ENCODE peak calls at places on chromosomes 13 and 19, in nine cellular contexts. One of them, this sample, is unnamed.

GRCh38 chr13:111393221-111393790 is 72.9 kb downstream of the TEX29 start:
- DNase-seq in mucosa of descending colon: no peak
- DNase-seq in right lobe of liver: no peak
- DNase-seq in endodermal cell: peak; percentile 17
- DNase-seq in fibroblast of lung: no peak
- DNase-seq in breast epithelium: peak; percentile 9
- DNase-seq in left lung: no peak
- DNase-seq in heart right ventricle: no peak
- DNase-seq in cardiac muscle cell: no peak
- DNase-seq in this sample: no peak

GRCh38 chr19:48415395-48415794 is 21.9 kb downstream of the GRIN2D start:
- DNase-seq in mucosa of descending colon: peak; percentile 91
- DNase-seq in right lobe of liver: peak; percentile 80
- DNase-seq in endodermal cell: peak; percentile 99
- DNase-seq in fibroblast of lung: peak; percentile 51
- DNase-seq in breast epithelium: peak; percentile 29
- DNase-seq in left lung: peak; percentile 90
- DNase-seq in heart right ventricle: peak; percentile 76
- DNase-seq in cardiac muscle cell: peak; percentile 66
- DNase-seq in this sample: no peak

GRCh38 chr19:50204811-50205675 is 1.6 kb downstream of the MYH14 start:
- DNase-seq in mucosa of descending colon: peak; percentile 92
- DNase-seq in right lobe of liver: peak; percentile 96
- DNase-seq in endodermal cell: peak; percentile 97
- DNase-seq in fibroblast of lung: no peak
- DNase-seq in breast epithelium: peak; percentile 78
- DNase-seq in left lung: peak; percentile 92
- DNase-seq in heart right ventricle: peak; percentile 46
- DNase-seq in cardiac muscle cell: peak; percentile 52
- DNase-seq in this sample: no peak

GRCh38 chr13:113184568-113185440 is 23.7 kb downstream of the PCID2 start:
- DNase-seq in mucosa of descending colon: no peak
- DNase-seq in right lobe of liver: no peak
- DNase-seq in endodermal cell: no peak
- DNase-seq in fibroblast of lung: no peak
- DNase-seq in breast epithelium: no peak
- DNase-seq in left lung: no peak
- DNase-seq in heart right ventricle: no peak
- DNase-seq in cardiac muscle cell: no peak
- DNase-seq in this sample: no peak

GRCh38 chr13:93740334-93740733 is 513.7 kb downstream of the GPC6 start:
- DNase-seq in mucosa of descending colon: no peak
- DNase-seq in right lobe of liver: no peak
- DNase-seq in endodermal cell: no peak
- DNase-seq in fibroblast of lung: no peak
- DNase-seq in breast epithelium: no peak
- DNase-seq in left lung: no peak
- DNase-seq in heart right ventricle: no peak
- DNase-seq in cardiac muscle cell: no peak
- DNase-seq in this sample: no peak

GRCh38 chr13:99995503-99996176 is 14.1 kb downstream of the ZIC2 start:
- DNase-seq in mucosa of descending colon: no peak
- DNase-seq in right lobe of liver: no peak
- DNase-seq in endodermal cell: peak; percentile 68
- DNase-seq in fibroblast of lung: peak; percentile 52
- DNase-seq in breast epithelium: no peak
- DNase-seq in left lung: no peak
- DNase-seq in heart right ventricle: no peak
- DNase-seq in cardiac muscle cell: no peak
- DNase-seq in this sample: no peak

GRCh38 chr19:12983561-12984142 is 11.6 kb upstream of the NFIX start:
- DNase-seq in mucosa of descending colon: peak; percentile 90
- DNase-seq in right lobe of liver: peak; percentile 84
- DNase-seq in endodermal cell: peak; percentile 93
- DNase-seq in fibroblast of lung: peak; percentile 73
- DNase-seq in breast epithelium: peak; percentile 74
- DNase-seq in left lung: peak; percentile 93
- DNase-seq in heart right ventricle: peak; percentile 70
- DNase-seq in cardiac muscle cell: peak; percentile 75
- DNase-seq in this sample: no peak

GRCh38 chr13:45178349-45179142 is 22.3 kb downstream of the KCTD4 start:
- DNase-seq in mucosa of descending colon: no peak
- DNase-seq in right lobe of liver: no peak
- DNase-seq in endodermal cell: no peak
- DNase-seq in fibroblast of lung: peak; percentile 80
- DNase-seq in breast epithelium: no peak
- DNase-seq in left lung: no peak
- DNase-seq in heart right ventricle: peak; percentile 9
- DNase-seq in cardiac muscle cell: no peak
- DNase-seq in this sample: no peak

GRCh38 chr13:79407349-79407979 is 1.4 kb upstream of the RBM26 start:
- DNase-seq in mucosa of descending colon: no peak
- DNase-seq in right lobe of liver: no peak
- DNase-seq in endodermal cell: no peak
- DNase-seq in fibroblast of lung: no peak
- DNase-seq in breast epithelium: no peak
- DNase-seq in left lung: no peak
- DNase-seq in heart right ventricle: no peak
- DNase-seq in cardiac muscle cell: no peak
- DNase-seq in this sample: no peak

GRCh38 chr13:80630685-80631121 is 289.8 kb upstream of the SPRY2 start:
- DNase-seq in mucosa of descending colon: no peak
- DNase-seq in right lobe of liver: no peak
- DNase-seq in endodermal cell: no peak
- DNase-seq in fibroblast of lung: peak; percentile 96
- DNase-seq in breast epithelium: no peak
- DNase-seq in left lung: no peak
- DNase-seq in heart right ventricle: peak; percentile 30
- DNase-seq in cardiac muscle cell: no peak
- DNase-seq in this sample: no peak

GRCh38 chr19:7533281-7533819 is 2.2 kb upstream of the PNPLA6 start:
- DNase-seq in mucosa of descending colon: peak; percentile 62
- DNase-seq in right lobe of liver: peak; percentile 71
- DNase-seq in endodermal cell: peak; percentile 74
- DNase-seq in fibroblast of lung: peak; percentile 59
- DNase-seq in breast epithelium: peak; percentile 52
- DNase-seq in left lung: peak; percentile 85
- DNase-seq in heart right ventricle: peak; percentile 79
- DNase-seq in cardiac muscle cell: no peak
- DNase-seq in this sample: no peak

GRCh38 chr19:45782162-45782623 is at the start of gene DMPK:
- DNase-seq in mucosa of descending colon: no peak
- DNase-seq in right lobe of liver: no peak
- DNase-seq in endodermal cell: no peak
- DNase-seq in fibroblast of lung: no peak
- DNase-seq in breast epithelium: no peak
- DNase-seq in left lung: peak; percentile 75
- DNase-seq in heart right ventricle: peak; percentile 73
- DNase-seq in cardiac muscle cell: peak; percentile 77
- DNase-seq in this sample: no peak

GRCh38 chr13:35475131-35475959 is 1.1 kb downstream of the MAB21L1 start:
- DNase-seq in mucosa of descending colon: peak; percentile 9
- DNase-seq in right lobe of liver: no peak
- DNase-seq in endodermal cell: peak; percentile 79
- DNase-seq in fibroblast of lung: peak; percentile 41
- DNase-seq in breast epithelium: no peak
- DNase-seq in left lung: peak; percentile 75
- DNase-seq in heart right ventricle: peak; percentile 31
- DNase-seq in cardiac muscle cell: peak; percentile 39
- DNase-seq in this sample: no peak

DNA sequence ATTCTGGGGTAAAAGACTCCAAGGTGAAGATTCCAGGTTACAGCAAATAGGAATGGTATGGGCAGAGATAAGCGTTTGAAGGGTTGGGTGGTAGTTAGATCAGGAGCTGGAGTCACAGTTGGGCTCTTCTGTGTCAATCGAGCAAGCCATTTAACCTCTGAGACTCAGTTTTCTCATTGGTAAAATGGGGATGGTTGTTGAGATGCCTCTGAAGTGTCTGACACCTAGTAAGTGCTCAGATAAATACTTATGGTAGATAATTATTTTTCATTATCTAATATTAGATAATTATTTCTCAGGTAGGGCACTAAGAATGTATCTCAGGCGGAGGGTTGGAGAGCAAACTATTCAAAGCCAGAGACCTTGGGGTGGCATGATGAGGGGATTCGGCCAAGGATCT is 7.8 kb downstream of the LTBP4 start:
- DNase-seq in mucosa of descending colon: no peak
- DNase-seq in right lobe of liver: no peak
- DNase-seq in endodermal cell: no peak
- DNase-seq in fibroblast of lung: no peak
- DNase-seq in breast epithelium: no peak
- DNase-seq in left lung: no peak
- DNase-seq in heart right ventricle: no peak
- DNase-seq in cardiac muscle cell: no peak
- DNase-seq in this sample: no peak
- H3K4me1 ChIP-seq in mucosa of descending colon: peaks cover 68% of the 10 kb centered on the region
- H3K4me1 ChIP-seq in right lobe of liver: no peaks in the 10 kb centered on the region
- H3K4me1 ChIP-seq in endodermal cell: peaks cover 2% of the 10 kb centered on the region
- H3K4me1 ChIP-seq in fibroblast of lung: peaks cover 4% of the 10 kb centered on the region
- H3K4me1 ChIP-seq in breast epithelium: no peaks in the 10 kb centered on the region
- H3K4me1 ChIP-seq in left lung: peaks cover 60% of the 10 kb centered on the region
- H3K4me1 ChIP-seq in heart right ventricle: peaks cover 32% of the 10 kb centered on the region
- H3K4me1 ChIP-seq in cardiac muscle cell: no peaks in the 10 kb centered on the region
- H3K4me1 ChIP-seq in this sample: peaks cover 10% of the 10 kb centered on the region

DNA sequence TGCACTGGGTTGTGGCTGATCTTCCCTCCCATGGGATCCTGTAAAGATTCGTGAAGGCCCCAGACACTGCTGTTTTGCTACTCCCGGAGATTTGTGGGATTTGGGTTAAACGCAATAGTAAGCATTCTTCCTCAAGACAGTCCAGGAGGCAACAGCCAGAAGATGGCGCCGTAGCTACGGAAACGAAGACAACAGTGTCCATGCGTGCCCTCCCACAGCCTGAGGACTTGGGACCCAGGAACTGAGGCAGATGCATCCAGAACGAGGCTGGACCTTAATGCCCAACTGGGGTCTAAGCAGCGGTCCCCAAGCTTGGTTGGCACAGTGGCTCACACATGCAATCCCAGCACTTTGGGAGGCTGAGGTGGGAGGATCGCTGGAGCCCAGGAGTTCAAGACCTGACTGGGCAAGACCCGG is 57.6 kb upstream of the ZNF507 start:
- DNase-seq in mucosa of descending colon: peak; percentile 88
- DNase-seq in right lobe of liver: no peak
- DNase-seq in endodermal cell: peak; percentile 92
- DNase-seq in fibroblast of lung: peak; percentile 77
- DNase-seq in breast epithelium: peak; percentile 21
- DNase-seq in left lung: no peak
- DNase-seq in heart right ventricle: peak; percentile 58
- DNase-seq in cardiac muscle cell: peak; percentile 70
- DNase-seq in this sample: peak; percentile 11
- TF ChIP-seq CTCF in mucosa of descending colon: no peak
- TF ChIP-seq CTCF in right lobe of liver: peak; percentile 34
- TF ChIP-seq CTCF in endodermal cell: peak; percentile 78
- TF ChIP-seq CTCF in fibroblast of lung: peak; percentile 67
- TF ChIP-seq CTCF in breast epithelium: peak; percentile 23
- TF ChIP-seq CTCF in left lung: peak; percentile 16
- TF ChIP-seq CTCF in heart right ventricle: peak; percentile 65
- TF ChIP-seq CTCF in cardiac muscle cell: peak; percentile 70
- TF ChIP-seq CTCF in this sample: peak; percentile 21

GRCh38 chr19:19710506-19710905 is 22.4 kb downstream of the ZNF14 start:
- DNase-seq in mucosa of descending colon: no peak
- DNase-seq in right lobe of liver: no peak
- DNase-seq in endodermal cell: no peak
- DNase-seq in fibroblast of lung: no peak
- DNase-seq in breast epithelium: no peak
- DNase-seq in left lung: no peak
- DNase-seq in heart right ventricle: no peak
- DNase-seq in cardiac muscle cell: no peak
- DNase-seq in this sample: no peak

GRCh38 chr19:19711934-19712828 is 20.7 kb downstream of the ZNF14 start:
- DNase-seq in mucosa of descending colon: no peak
- DNase-seq in right lobe of liver: no peak
- DNase-seq in endodermal cell: no peak
- DNase-seq in fibroblast of lung: no peak
- DNase-seq in breast epithelium: no peak
- DNase-seq in left lung: no peak
- DNase-seq in heart right ventricle: no peak
- DNase-seq in cardiac muscle cell: no peak
- DNase-seq in this sample: no peak

DNA sequence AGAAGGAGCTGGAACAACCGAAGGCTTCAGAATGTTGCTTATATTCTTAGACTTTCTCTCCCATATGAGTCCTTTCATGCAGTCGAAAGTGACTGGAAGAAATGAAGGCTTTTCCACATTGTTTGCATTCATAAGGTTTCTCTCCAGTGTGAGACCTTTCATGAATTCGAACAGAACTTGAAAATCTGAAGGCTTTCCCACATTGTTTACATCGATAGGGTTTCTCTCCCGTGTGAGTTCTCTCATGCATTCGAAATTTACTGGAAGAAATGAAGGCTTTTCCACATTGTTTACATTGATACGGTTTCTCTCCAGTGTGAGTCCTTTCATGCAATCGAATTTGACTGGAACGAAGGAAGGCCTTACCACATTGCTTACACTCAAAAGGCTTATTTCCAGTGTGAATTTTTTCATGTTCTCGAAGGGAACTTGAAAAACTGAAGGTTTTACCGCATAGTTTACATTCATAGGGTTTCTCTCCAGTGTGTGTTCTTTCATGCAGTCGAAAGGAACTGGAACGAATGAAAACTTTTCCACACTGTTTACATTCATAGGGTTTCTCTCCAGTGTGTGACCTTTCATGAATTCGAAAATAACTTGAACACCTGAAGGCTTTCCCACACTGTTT is 21.5 kb downstream of the ZNF14 start:
- DNase-seq in mucosa of descending colon: no peak
- DNase-seq in right lobe of liver: no peak
- DNase-seq in endodermal cell: no peak
- DNase-seq in fibroblast of lung: no peak
- DNase-seq in breast epithelium: no peak
- DNase-seq in left lung: no peak
- DNase-seq in heart right ventricle: no peak
- DNase-seq in cardiac muscle cell: no peak
- DNase-seq in this sample: no peak
- H3K9me3 ChIP-seq in mucosa of descending colon: peaks cover 99% of the 10 kb centered on the region
- H3K9me3 ChIP-seq in right lobe of liver: no peaks in the 10 kb centered on the region
- H3K9me3 ChIP-seq in endodermal cell: peaks cover 96% of the 10 kb centered on the region
- H3K9me3 ChIP-seq in fibroblast of lung: peaks cover 11% of the 10 kb centered on the region
- H3K9me3 ChIP-seq in breast epithelium: peaks cover 100% of the 10 kb centered on the region
- H3K9me3 ChIP-seq in left lung: peaks cover 23% of the 10 kb centered on the region
- H3K9me3 ChIP-seq in heart right ventricle: peaks cover 97% of the 10 kb centered on the region
- H3K9me3 ChIP-seq in cardiac muscle cell: peaks cover 16% of the 10 kb centered on the region
- H3K9me3 ChIP-seq in this sample: peaks cover 100% of the 10 kb centered on the region

DNA sequence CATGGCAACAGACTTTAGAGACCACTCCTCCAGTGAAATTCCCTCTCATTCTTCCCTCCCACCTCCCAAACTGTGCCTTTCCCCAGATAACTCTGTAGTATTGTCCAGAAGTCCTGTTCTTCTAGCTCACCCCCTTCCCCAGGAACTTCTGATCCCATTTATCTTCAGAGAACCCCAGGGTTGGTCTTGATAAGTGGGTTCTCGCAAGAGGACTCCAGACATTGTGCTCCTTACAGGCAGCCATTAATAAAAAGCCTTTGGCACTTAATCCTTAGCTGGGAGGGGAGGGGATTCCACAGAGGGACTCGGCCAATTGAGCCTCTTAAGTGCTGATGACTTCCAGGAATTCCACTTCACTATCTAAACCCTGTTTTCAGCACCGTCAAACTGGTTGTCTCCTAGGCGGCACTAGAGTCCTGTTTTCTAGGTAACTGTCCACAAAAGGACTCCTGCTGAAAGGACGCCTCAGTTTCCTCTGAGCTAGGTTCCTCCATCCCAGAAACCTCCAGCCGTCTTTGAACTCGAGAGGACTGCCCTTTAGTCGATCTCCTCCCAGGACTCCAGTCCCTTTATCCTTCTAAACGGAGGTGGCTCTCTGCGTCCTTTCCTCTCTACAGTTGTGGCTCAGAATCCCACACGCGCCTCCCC is 2.0 kb downstream of the LTBP4 start:
- DNase-seq in mucosa of descending colon: no peak
- DNase-seq in right lobe of liver: no peak
- DNase-seq in endodermal cell: no peak
- DNase-seq in fibroblast of lung: no peak
- DNase-seq in breast epithelium: no peak
- DNase-seq in left lung: no peak
- DNase-seq in heart right ventricle: no peak
- DNase-seq in cardiac muscle cell: peak; percentile 79
- DNase-seq in this sample: no peak
- H3K4me1 ChIP-seq in mucosa of descending colon: peaks cover 76% of the 10 kb centered on the region
- H3K4me1 ChIP-seq in right lobe of liver: no peaks in the 10 kb centered on the region
- H3K4me1 ChIP-seq in endodermal cell: peaks cover 14% of the 10 kb centered on the region
- H3K4me1 ChIP-seq in fibroblast of lung: peaks cover 26% of the 10 kb centered on the region
- H3K4me1 ChIP-seq in breast epithelium: peaks cover 17% of the 10 kb centered on the region
- H3K4me1 ChIP-seq in left lung: peaks cover 79% of the 10 kb centered on the region
- H3K4me1 ChIP-seq in heart right ventricle: peaks cover 68% of the 10 kb centered on the region
- H3K4me1 ChIP-seq in cardiac muscle cell: peaks cover 33% of the 10 kb centered on the region
- H3K4me1 ChIP-seq in this sample: peaks cover 61% of the 10 kb centered on the region